ENCODE peak calls at places on chromosomes 11 and 22, in four cellular contexts. X is tibial artery, P is upper lobe of right lung, Q is transverse colon. E is an unnamed sample.

GRCh38 chr11:28838741-28839140 is 730.6 kb downstream of the METTL15 start:
- DNase-seq in X (no peak), P (no peak), Q (no peak), E (no peak)

GRCh38 chr11:131471976-131472375 is 101.6 kb downstream of the NTM start:
- DNase-seq in X (no peak), P (no peak), Q (no peak), E (no peak)

GRCh38 chr11:74877132-74877531 is 71.8 kb downstream of the XRRA1 start:
- DNase-seq in X (no peak), P (no peak), Q (no peak), E (no peak)

GRCh38 chr11:75051043-75051442 is 45.6 kb downstream of the OR2AT4 start:
- DNase-seq in X (no peak), P (no peak), Q (no peak), E (no peak)

GRCh38 chr11:62611705-62612365 is 740 bp downstream of the EML3 start:
- DNase-seq in X (peak), P (peak), Q (peak), E (peak)

GRCh38 chr22:25848954-25849353 is 107.0 kb downstream of the MYO18B start:
- DNase-seq in X (no peak), P (no peak), Q (no peak), E (no peak)

GRCh38 chr11:20116825-20117224 is 43.5 kb downstream of the DBX1 start:
- DNase-seq in X (no peak), P (no peak), Q (no peak), E (no peak)

GRCh38 chr11:396948-397548 is 3.0 kb downstream of the PKP3 start:
- DNase-seq in X (no peak), P (no peak), Q (peak), E (no peak)

GRCh38 chr11:69142894-69143293 is 12.8 kb upstream of the SMIM38 start:
- DNase-seq in X (no peak), P (no peak), Q (no peak), E (no peak)

GRCh38 chr22:43320943-43321900 is 21.9 kb downstream of the SCUBE1 start:
- DNase-seq in X (no peak), P (no peak), Q (no peak), E (no peak)

GRCh38 chr22:38017939-38018885 is 33.9 kb upstream of the SOX10 start:
- DNase-seq in X (no peak), P (no peak), Q (no peak), E (no peak)

GRCh38 chr11:125404136-125404810 is 91.8 kb downstream of the FEZ1 start:
- DNase-seq in X (no peak), P (no peak), Q (no peak), E (no peak)

GRCh38 chr11:47204633-47204989 is 10.2 kb upstream of the DDB2 start:
- DNase-seq in X (no peak), P (no peak), Q (no peak), E (no peak)

GRCh38 chr11:45252134-45252856 is 33.8 kb downstream of the SYT13 start:
- DNase-seq in X (no peak), P (peak), Q (peak), E (no peak)

GRCh38 chr22:45312856-45313255 is 3.1 kb downstream of the FAM118A start:
- DNase-seq in X (no peak), P (no peak), Q (no peak), E (no peak)

GRCh38 chr11:62926669-62927455 is 5.7 kb upstream of the CHRM1 start:
- DNase-seq in X (no peak), P (no peak), Q (no peak), E (no peak)

GRCh38 chr22:47602732-47603131 is 840.3 kb downstream of the TBC1D22A start:
- DNase-seq in X (peak), P (no peak), Q (no peak), E (no peak)

GRCh38 chr11:102216433-102217163 is 100.7 kb upstream of the BIRC3 start:
- DNase-seq in X (no peak), P (no peak), Q (no peak), E (no peak)

GRCh38 chr11:43021466-43021865 is 290.3 kb upstream of the API5 start:
- DNase-seq in X (no peak), P (no peak), Q (no peak), E (no peak)

GRCh38 chr11:112693781-112694180 is 267.4 kb upstream of the NCAM1 start:
- DNase-seq in X (no peak), P (no peak), Q (no peak), E (no peak)

GRCh38 chr11:108768370-108768769 is 103.5 kb downstream of the DDX10 start:
- DNase-seq in X (no peak), P (no peak), Q (no peak), E (no peak)

GRCh38 chr11:128841461-128842072 is 25.5 kb downstream of the KCNJ1 start:
- DNase-seq in X (no peak), P (no peak), Q (no peak), E (no peak)

GRCh38 chr11:113447621-113448310 is 27.4 kb downstream of the DRD2 start:
- DNase-seq in X (no peak), P (no peak), Q (no peak), E (no peak)

GRCh38 chr11:93895106-93895862 is 44.9 kb upstream of the VSTM5 start:
- DNase-seq in X (no peak), P (no peak), Q (no peak), E (no peak)

GRCh38 chr11:31641477-31642062 is 132.0 kb downstream of the ELP4 start:
- DNase-seq in X (no peak), P (no peak), Q (peak), E (no peak)

GRCh38 chr22:43467171-43467570 is 55.4 kb downstream of the MPPED1 start:
- DNase-seq in X (no peak), P (peak), Q (no peak), E (no peak)

GRCh38 chr11:66846671-66847091 is 3.4 kb downstream of the RCE1 start:
- DNase-seq in X (peak), P (no peak), Q (no peak), E (no peak)

GRCh38 chr22:40412441-40412840 is 42.0 kb downstream of the SGSM3 start:
- DNase-seq in X (no peak), P (no peak), Q (no peak), E (no peak)